ENCODE peak calls at places on chromosomes 4 and X, in four cellular contexts. U, V, Z and S are unnamed samples.

GRCh38 chr4:20463176-20463430 is 211.4 kb downstream of the SLIT2 start:
- DNase-seq in Z (no peak), V (no peak), U (no peak), S (no peak)

GRCh38 chrX:66914082-66914481 is 275.2 kb upstream of the EDA2R start:
- DNase-seq in U (no peak), V (no peak), Z (no peak), S (no peak)

GRCh38 chrX:129726307-129727111 is 12.3 kb upstream of the XPNPEP2 start:
- DNase-seq in Z (peak; percentile 61), V (peak; percentile 51), U (no peak), S (peak; percentile 65)

GRCh38 chr4:150943126-150943525 is 72.0 kb downstream of the LRBA start:
- DNase-seq in Z (no peak), U (no peak), V (no peak), S (no peak)

GRCh38 chr4:73599182-73599581 is 21.1 kb downstream of the RASSF6 start:
- DNase-seq in Z (peak; percentile 66), V (no peak), U (no peak), S (peak; percentile 69)

GRCh38 chrX:133249659-133250058 is 31.5 kb upstream of the TFDP3 start:
- DNase-seq in V (peak; percentile 20), U (no peak), Z (no peak), S (no peak)

GRCh38 chr4:8278009-8278395 is 8.4 kb downstream of the HTRA3 start:
- DNase-seq in U (peak; percentile 32), V (no peak), Z (no peak), S (no peak)

GRCh38 chr4:25031077-25031606 is 396 bp upstream of the LGI2 start:
- DNase-seq in Z (no peak), V (peak; percentile 56), U (no peak), S (no peak)

DNA sequence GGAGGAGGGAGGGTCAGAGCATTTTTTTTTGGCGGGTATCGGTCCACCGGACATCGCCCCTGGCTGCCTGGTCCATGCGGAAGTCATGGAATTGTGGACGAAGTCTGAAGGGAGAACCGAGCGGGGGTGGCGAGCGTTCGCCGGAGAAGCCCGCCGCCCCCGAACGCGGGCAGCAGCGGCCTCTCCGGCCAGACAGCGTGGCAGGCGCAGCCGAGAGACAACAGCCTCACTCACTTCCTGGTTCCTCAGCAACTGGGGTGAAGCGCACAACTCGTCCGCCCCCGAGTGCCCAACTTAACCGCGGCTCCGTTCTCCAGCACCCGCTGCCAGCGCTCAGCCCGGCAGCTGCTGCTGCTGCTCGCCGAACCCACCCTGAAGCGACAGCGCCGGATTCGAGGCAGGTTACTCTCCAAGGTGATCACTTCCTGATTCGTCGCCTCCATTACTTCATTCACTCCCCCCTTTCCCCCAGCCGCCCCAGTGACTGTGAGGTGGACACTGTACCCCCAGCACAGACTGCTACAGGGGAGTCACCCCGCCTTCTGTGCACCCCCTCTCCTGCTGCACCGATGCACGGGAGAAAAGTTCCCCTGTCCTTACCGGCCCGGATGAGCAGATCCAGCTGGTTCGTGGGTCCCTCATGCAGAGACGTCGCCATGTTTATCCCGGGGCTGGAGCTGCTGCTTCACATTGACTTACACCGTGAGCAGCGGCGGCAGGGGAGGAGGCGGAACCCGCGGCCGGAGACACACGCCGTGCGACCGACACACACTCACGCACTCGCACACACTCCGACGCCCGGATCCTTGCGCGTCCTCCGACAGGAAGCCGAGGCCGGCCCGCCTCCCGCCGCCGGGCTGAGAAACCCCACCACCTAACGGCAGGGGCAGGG is 68.2 kb downstream of the NOCT start:
- DNase-seq in V (peak; percentile 71), Z (peak; percentile 92), U (peak; percentile 94), S (peak; percentile 90)
- TF ChIP-seq POLR2AphosphoS5 in V (peak; percentile 12), Z (peak; percentile 65), U (peak; percentile 94), S (peak; percentile 86)

GRCh38 chrX:53000447-53001208 is 42.3 kb upstream of the FAM156A start:
- DNase-seq in V (no peak), Z (no peak), U (no peak), S (no peak)

GRCh38 chrX:52995974-52996304 is 37.6 kb upstream of the FAM156A start:
- DNase-seq in V (no peak), U (no peak), Z (no peak), S (no peak)

GRCh38 chrX:52990848-52991247 is 32.5 kb upstream of the FAM156A start:
- DNase-seq in U (no peak), Z (no peak), V (no peak), S (no peak)

GRCh38 chrX:52995135-52995973 is 37.0 kb upstream of the FAM156A start:
- DNase-seq in Z (peak; percentile 91), U (peak; percentile 94), V (peak; percentile 86), S (peak; percentile 92)
- H3K4me3 ChIP-seq in Z (peak overlapping the region; percentile 62), U (peak overlapping the region; percentile 50), V (peak overlapping the region; percentile 53), S (peak overlapping the region; percentile 48)

GRCh38 chrX:119605739-119606507 is at the start of gene NKRF:
- DNase-seq in V (peak; percentile 85), Z (peak; percentile 96), U (peak; percentile 94), S (peak; percentile 93)
- TF ChIP-seq POLR2AphosphoS5 in V (peak; percentile 66), Z (peak; percentile 88), U (peak; percentile 97), S (peak; percentile 95)

DNA sequence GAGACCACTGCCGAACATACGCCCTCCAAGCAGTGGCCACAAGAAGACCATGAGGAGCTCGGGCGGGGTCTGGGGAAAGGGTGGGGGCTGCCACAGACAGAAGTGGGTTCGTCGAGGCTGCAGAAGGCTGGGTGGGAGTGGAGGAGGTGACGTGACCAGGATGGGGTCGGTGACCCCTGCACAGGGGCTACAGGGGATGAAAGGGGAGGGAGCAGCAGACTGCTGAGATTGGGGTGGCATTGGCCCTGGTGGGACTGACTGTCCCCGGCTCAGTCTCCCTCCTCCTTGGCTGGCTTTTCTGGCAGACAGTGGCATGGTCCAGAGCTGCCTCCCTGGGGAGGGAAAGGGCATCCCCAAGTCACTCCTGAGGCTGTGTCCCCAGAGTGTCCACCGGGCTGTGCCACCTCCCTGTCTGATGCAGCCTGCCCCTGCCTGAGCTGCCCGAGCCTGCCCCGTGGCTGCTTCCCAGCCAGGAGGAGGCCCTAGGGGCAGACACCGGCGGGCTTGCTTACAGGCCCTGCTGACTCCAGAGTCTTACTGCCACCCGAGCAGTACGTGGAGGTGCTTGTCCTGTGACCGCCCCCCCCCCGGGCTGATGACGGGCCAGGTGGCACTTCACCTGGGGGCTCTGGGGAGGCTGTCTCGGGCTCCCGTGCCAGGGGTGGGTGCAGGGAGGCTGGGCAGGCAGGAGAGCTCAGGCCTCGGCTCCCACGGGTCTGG is 7.2 kb downstream of the SH3BP2 start:
- DNase-seq in V (no peak), Z (no peak), U (peak; percentile 89), S (no peak)
- H3K4me3 ChIP-seq in V (no peak overlapping the region), Z (no peak overlapping the region), U (peak overlapping the region; percentile 49), S (peak overlapping the region; percentile 40)

DNA sequence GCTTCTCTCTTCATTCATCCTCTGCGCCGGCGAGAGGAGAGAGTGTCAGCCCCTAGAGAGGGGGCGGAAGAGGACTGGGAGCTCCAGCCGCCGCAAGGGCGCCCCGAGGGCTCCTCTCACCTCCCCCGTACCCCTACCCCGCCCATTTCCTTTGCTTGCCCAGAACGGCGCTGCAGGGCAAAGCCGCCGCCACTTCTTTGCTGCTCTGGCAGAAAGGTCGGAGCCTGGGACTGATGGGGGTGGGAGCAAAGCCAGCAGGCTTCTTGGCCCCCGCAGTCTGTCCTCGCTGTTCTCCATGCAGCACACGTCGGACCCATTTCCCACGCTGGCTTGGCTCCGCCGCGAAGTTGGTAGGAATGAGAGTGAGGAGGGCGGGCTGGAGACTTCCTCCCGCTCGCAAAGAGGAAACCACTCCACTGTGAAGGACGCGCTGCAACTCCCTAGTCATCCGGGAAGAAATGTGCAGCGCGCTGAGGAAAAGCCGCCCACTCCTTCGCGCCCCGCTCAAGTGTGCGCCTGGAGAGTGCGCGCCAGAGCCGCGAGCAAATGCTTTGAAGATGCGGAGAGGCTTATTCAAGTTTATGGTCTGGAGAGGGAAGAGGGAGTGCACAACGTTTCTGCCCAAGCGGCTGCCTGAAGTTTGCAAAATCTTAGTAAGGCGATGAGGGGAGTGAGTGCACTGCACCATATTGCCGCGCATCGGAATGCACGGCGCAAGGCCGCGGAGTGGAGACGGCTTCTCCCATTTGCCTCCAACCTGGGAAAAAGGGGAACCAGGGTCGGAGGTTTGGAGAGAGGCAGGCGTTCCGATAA is 2.8 kb upstream of the PCDH7 start:
- DNase-seq in Z (no peak), U (peak; percentile 77), V (peak; percentile 42), S (peak; percentile 38)
- TF ChIP-seq POLR2AphosphoS5 in Z (no peak), U (peak; percentile 78), V (no peak), S (no peak)

GRCh38 chr4:61192392-61192791 is 7.7 kb upstream of the ADGRL3 start:
- DNase-seq in Z (no peak), V (no peak), U (no peak), S (no peak)
- H3K4me3 ChIP-seq in Z (no peak overlapping the region), V (no peak overlapping the region), U (no peak overlapping the region), S (no peak overlapping the region)

DNA sequence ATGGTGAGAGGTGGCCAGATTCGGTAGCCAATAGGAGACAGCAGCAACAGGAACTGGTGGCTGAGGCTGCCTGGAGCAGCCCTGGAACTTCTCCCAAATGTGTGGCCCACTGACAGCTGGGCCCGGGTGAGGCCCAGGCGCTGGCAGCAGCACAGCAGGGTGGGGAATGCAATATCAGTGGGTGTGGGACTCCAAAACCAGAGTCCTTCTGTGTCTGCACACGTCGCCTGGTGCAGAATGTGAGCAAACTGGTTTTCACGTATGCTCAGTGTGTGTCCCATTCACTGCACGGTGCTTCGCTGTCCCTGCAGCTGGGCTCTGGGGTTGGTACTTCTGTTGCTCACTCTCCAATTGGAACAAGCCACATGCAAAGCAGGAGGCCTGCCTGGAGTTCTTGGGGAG is 14.4 kb upstream of the CENPU start:
- DNase-seq in V (no peak), U (no peak), Z (no peak), S (peak; percentile 73)
- TF ChIP-seq POLR2AphosphoS5 in V (no peak), U (no peak), Z (no peak), S (peak; percentile 74)

DNA sequence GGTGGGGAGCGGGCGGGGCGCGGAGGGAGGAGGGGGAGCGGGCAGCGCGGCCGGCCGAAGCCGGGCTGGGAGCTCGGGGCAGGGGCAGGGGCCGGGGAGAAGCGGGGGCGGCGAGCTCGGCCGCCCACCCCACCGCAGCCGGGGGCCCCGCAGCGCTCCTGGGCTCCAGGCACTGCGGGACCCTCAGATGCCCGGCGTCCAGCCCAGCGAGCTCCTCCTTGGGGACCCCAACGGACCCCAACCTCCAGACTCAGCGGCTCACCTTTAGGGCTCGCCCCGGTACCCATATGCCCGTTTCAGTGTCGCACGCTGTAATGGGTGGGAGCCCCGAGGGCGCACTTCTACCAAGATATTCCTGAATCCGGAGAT is 357 bp upstream of the ADGRG2 start:
- DNase-seq in U (no peak), Z (no peak), V (no peak), S (no peak)
- H3K4me3 ChIP-seq in U (no peak overlapping the region), Z (no peak overlapping the region), V (peak overlapping the region; percentile 9), S (peak overlapping the region; percentile 55)